ENCODE peak calls at places on chromosomes 4 and X, in eight cellular contexts. K, H, R, V, J, W, E and X are unnamed samples.

GRCh38 chr4:16897991-16898827 is at the start of gene LDB2:
- DNase-seq in R (peak; percentile 19), E (peak; percentile 78), K (no peak), V (no peak), J (peak; percentile 14), H (peak; percentile 37), W (no peak), X (no peak)

GRCh38 chr4:175034986-175035705 is 117.0 kb downstream of the ADAM29 start:
- DNase-seq in K (no peak), V (no peak), R (no peak), H (no peak), E (no peak), W (no peak), J (no peak), X (no peak)

GRCh38 chr4:90357117-90357710 is 230.0 kb downstream of the CCSER1 start:
- DNase-seq in J (peak; percentile 29), E (no peak), H (no peak), R (no peak), V (no peak), W (peak; percentile 11), K (no peak), X (peak; percentile 6)

GRCh38 chr4:123433976-123434375 is 37.4 kb downstream of the SPRY1 start:
- DNase-seq in E (no peak), V (no peak), K (no peak), R (no peak), W (no peak), H (no peak), J (no peak), X (no peak)

GRCh38 chr4:153521995-153522799 is 56.0 kb downstream of the TMEM131L start:
- DNase-seq in K (peak; percentile 82), V (no peak), J (peak; percentile 84), W (no peak), R (no peak), E (no peak), H (no peak), X (no peak)

GRCh38 chr4:1601852-1602525 is 82.1 kb downstream of the FAM53A start:
- DNase-seq in V (no peak), W (no peak), E (no peak), J (no peak), R (no peak), K (no peak), H (no peak), X (no peak)

GRCh38 chr4:168634276-168634802 is 137.5 kb downstream of the PALLD start:
- DNase-seq in H (no peak), J (no peak), E (no peak), V (no peak), K (peak; percentile 25), R (no peak), W (no peak), X (no peak)

GRCh38 chrX:72030431-72030830 is 101.3 kb downstream of the RTL5 start:
- DNase-seq in J (no peak), H (no peak), V (no peak), W (no peak), K (no peak), E (no peak), R (no peak), X (no peak)

GRCh38 chr4:5782829-5783476 is 72.0 kb downstream of the EVC start:
- DNase-seq in R (no peak), H (no peak), E (no peak), J (no peak), K (no peak), W (no peak), V (no peak), X (no peak)

GRCh38 chr4:139528377-139529005 is 27.5 kb downstream of the SETD7 start:
- DNase-seq in W (no peak), K (peak; percentile 35), H (peak; percentile 54), R (peak; percentile 55), E (no peak), V (no peak), J (peak; percentile 79), X (no peak)

GRCh38 chr4:96108146-96108545 is 268.3 kb downstream of the PDHA2 start:
- DNase-seq in W (no peak), R (no peak), V (no peak), K (no peak), H (no peak), J (no peak), E (no peak), X (no peak)

GRCh38 chr4:26267087-26267486 is 53.7 kb upstream of the RBPJ start:
- DNase-seq in V (no peak), W (no peak), E (no peak), R (peak; percentile 67), H (no peak), K (no peak), J (no peak), X (no peak)

GRCh38 chr4:11912886-11913285 is 484.2 kb upstream of the HS3ST1 start:
- DNase-seq in R (no peak), V (no peak), E (no peak), J (no peak), H (no peak), W (no peak), K (no peak), X (no peak)

GRCh38 chr4:73603307-73603710 is 16.9 kb downstream of the RASSF6 start:
- DNase-seq in J (no peak), E (no peak), R (no peak), W (no peak), V (no peak), H (no peak), K (no peak), X (peak; percentile 46)